ENCODE peak calls at places on chromosomes 5 and 9, in five cellular contexts. G is body of pancreas; X is IMR-90; L is activated CD4-positive, alpha-beta T cell treated with anti-CD3 and anti-CD28 coated beads, Interleukin-2, amount 50 U/mL, for 1 hour; F is Panc1. Y is an unnamed sample.

GRCh38 chr5:173530547-173530946 is 85.9 kb downstream of the BOD1 start:
- DNase-seq in L (no peak), F (no peak), G (no peak), X (no peak), Y (no peak)

GRCh38 chr9:125189011-125189360 is 617 bp downstream of the PPP6C start:
- DNase-seq in F (no peak), X (no peak), G (no peak), L (no peak), Y (peak)

GRCh38 chr9:127474592-127474991 is 23.3 kb downstream of the LRSAM1 start:
- DNase-seq in F (no peak), L (no peak), X (no peak), G (no peak), Y (no peak)

GRCh38 chr9:133763272-133764183 is 25.4 kb upstream of the SARDH start:
- DNase-seq in F (no peak), L (no peak), G (no peak), X (peak), Y (peak)

GRCh38 chr5:81755320-81755719 is 4.4 kb upstream of the SSBP2 start:
- DNase-seq in X (peak), G (peak), L (no peak), F (peak), Y (peak)

GRCh38 chr9:35335164-35335563 is 154.7 kb upstream of the RUSC2 start:
- DNase-seq in F (no peak), G (no peak), L (no peak), X (peak), Y (peak)

GRCh38 chr5:89303033-89303480 is 420.1 kb upstream of the MEF2C start:
- DNase-seq in G (no peak), X (no peak), F (no peak), L (no peak), Y (no peak)

GRCh38 chr9:92726971-92727715 is 37.5 kb downstream of the BICD2 start:
- DNase-seq in L (no peak), G (no peak), F (no peak), X (peak), Y (peak)

GRCh38 chr9:86230858-86231257 is 28.6 kb downstream of the C9orf153 start:
- DNase-seq in F (no peak), G (no peak), L (no peak), X (no peak), Y (no peak)

GRCh38 chr9:114169029-114169939 is 13.9 kb downstream of the COL27A1 start:
- DNase-seq in X (peak), G (no peak), L (no peak), F (no peak), Y (peak)

GRCh38 chr9:134276463-134277245 is 49.6 kb upstream of the RXRA start:
- DNase-seq in F (no peak), X (no peak), L (no peak), G (no peak), Y (no peak)

GRCh38 chr9:134325096-134325812 is 1.0 kb upstream of the RXRA start:
- DNase-seq in F (no peak), G (peak), X (peak), L (peak), Y (peak)

Y was measured in cardiac fibroblast.